ENCODE peak calls at places on chromosome 11, in nine cellular contexts. One of them, this sample, is unnamed.

GRCh38 chr11:34052608-34053160 is 1.2 kb downstream of the CAPRIN1 start:
- DNase-seq in PC-3: no peak
- DNase-seq in hepatocyte: peak
- DNase-seq in cardiac muscle cell: peak
- DNase-seq in H1: no peak
- DNase-seq in ovary: no peak
- DNase-seq in lower lobe of right lung: peak
- DNase-seq in transverse colon: peak
- DNase-seq in uterus: peak
- DNase-seq in this sample: no peak

GRCh38 chr11:12871788-12872321 is 137.3 kb upstream of the RASSF10 start:
- DNase-seq in PC-3: peak
- DNase-seq in hepatocyte: no peak
- DNase-seq in cardiac muscle cell: no peak
- DNase-seq in H1: no peak
- DNase-seq in ovary: no peak
- DNase-seq in lower lobe of right lung: no peak
- DNase-seq in transverse colon: no peak
- DNase-seq in uterus: peak
- DNase-seq in this sample: no peak

GRCh38 chr11:116144387-116144958 is 628.3 kb downstream of the BUD13 start:
- DNase-seq in PC-3: no peak
- DNase-seq in hepatocyte: no peak
- DNase-seq in cardiac muscle cell: no peak
- DNase-seq in H1: no peak
- DNase-seq in ovary: no peak
- DNase-seq in lower lobe of right lung: no peak
- DNase-seq in transverse colon: no peak
- DNase-seq in uterus: no peak
- DNase-seq in this sample: no peak

GRCh38 chr11:35145249-35145648 is 6.3 kb downstream of the CD44 start:
- DNase-seq in PC-3: peak
- DNase-seq in hepatocyte: no peak
- DNase-seq in cardiac muscle cell: no peak
- DNase-seq in H1: no peak
- DNase-seq in ovary: no peak
- DNase-seq in lower lobe of right lung: no peak
- DNase-seq in transverse colon: peak
- DNase-seq in uterus: no peak
- DNase-seq in this sample: no peak

GRCh38 chr11:26335903-26336302 is 4.0 kb downstream of the ANO3 start:
- DNase-seq in PC-3: no peak
- DNase-seq in hepatocyte: no peak
- DNase-seq in cardiac muscle cell: no peak
- DNase-seq in H1: no peak
- DNase-seq in ovary: no peak
- DNase-seq in lower lobe of right lung: no peak
- DNase-seq in transverse colon: no peak
- DNase-seq in uterus: no peak
- DNase-seq in this sample: no peak

GRCh38 chr11:2521081-2521480 is 76.3 kb downstream of the KCNQ1 start:
- DNase-seq in PC-3: no peak
- DNase-seq in hepatocyte: no peak
- DNase-seq in cardiac muscle cell: no peak
- DNase-seq in H1: no peak
- DNase-seq in ovary: no peak
- DNase-seq in lower lobe of right lung: peak
- DNase-seq in transverse colon: no peak
- DNase-seq in uterus: peak
- DNase-seq in this sample: no peak

GRCh38 chr11:67136156-67136555 is 17.1 kb downstream of the KDM2A start:
- DNase-seq in PC-3: no peak
- DNase-seq in hepatocyte: no peak
- DNase-seq in cardiac muscle cell: no peak
- DNase-seq in H1: no peak
- DNase-seq in ovary: no peak
- DNase-seq in lower lobe of right lung: no peak
- DNase-seq in transverse colon: no peak
- DNase-seq in uterus: no peak
- DNase-seq in this sample: no peak

GRCh38 chr11:67458266-67458665 is 3.1 kb downstream of the CABP4 start:
- DNase-seq in PC-3: no peak
- DNase-seq in hepatocyte: no peak
- DNase-seq in cardiac muscle cell: no peak
- DNase-seq in H1: no peak
- DNase-seq in ovary: peak
- DNase-seq in lower lobe of right lung: no peak
- DNase-seq in transverse colon: no peak
- DNase-seq in uterus: no peak
- DNase-seq in this sample: no peak

GRCh38 chr11:9060700-9061111 is 30.7 kb downstream of the SCUBE2 start:
- DNase-seq in PC-3: peak
- DNase-seq in hepatocyte: no peak
- DNase-seq in cardiac muscle cell: peak
- DNase-seq in H1: no peak
- DNase-seq in ovary: no peak
- DNase-seq in lower lobe of right lung: no peak
- DNase-seq in transverse colon: no peak
- DNase-seq in uterus: no peak
- DNase-seq in this sample: no peak

GRCh38 chr11:113828186-113828585 is 47.2 kb downstream of the USP28 start:
- DNase-seq in PC-3: no peak
- DNase-seq in hepatocyte: no peak
- DNase-seq in cardiac muscle cell: no peak
- DNase-seq in H1: no peak
- DNase-seq in ovary: no peak
- DNase-seq in lower lobe of right lung: no peak
- DNase-seq in transverse colon: no peak
- DNase-seq in uterus: no peak
- DNase-seq in this sample: no peak

GRCh38 chr11:4551346-4551979 is 6.5 kb downstream of the OR52M1 start:
- DNase-seq in PC-3: peak
- DNase-seq in hepatocyte: no peak
- DNase-seq in cardiac muscle cell: no peak
- DNase-seq in H1: no peak
- DNase-seq in ovary: no peak
- DNase-seq in lower lobe of right lung: no peak
- DNase-seq in transverse colon: no peak
- DNase-seq in uterus: no peak
- DNase-seq in this sample: no peak

GRCh38 chr11:67120881-67121710 is 2.0 kb downstream of the KDM2A start:
- DNase-seq in PC-3: peak
- DNase-seq in hepatocyte: peak
- DNase-seq in cardiac muscle cell: peak
- DNase-seq in H1: no peak
- DNase-seq in ovary: no peak
- DNase-seq in lower lobe of right lung: no peak
- DNase-seq in transverse colon: peak
- DNase-seq in uterus: no peak
- DNase-seq in this sample: no peak

GRCh38 chr11:288328-289144 is at the start of gene PGGHG:
- DNase-seq in PC-3: peak
- DNase-seq in hepatocyte: peak
- DNase-seq in cardiac muscle cell: peak
- DNase-seq in H1: no peak
- DNase-seq in ovary: peak
- DNase-seq in lower lobe of right lung: peak
- DNase-seq in transverse colon: peak
- DNase-seq in uterus: peak
- DNase-seq in this sample: peak

GRCh38 chr11:66333220-66333877 is 2.9 kb downstream of the RIN1 start:
- DNase-seq in PC-3: no peak
- DNase-seq in hepatocyte: no peak
- DNase-seq in cardiac muscle cell: no peak
- DNase-seq in H1: no peak
- DNase-seq in ovary: no peak
- DNase-seq in lower lobe of right lung: peak
- DNase-seq in transverse colon: no peak
- DNase-seq in uterus: no peak
- DNase-seq in this sample: peak

GRCh38 chr11:95794086-95794485 is 3.8 kb downstream of the CEP57 start:
- DNase-seq in PC-3: peak
- DNase-seq in hepatocyte: no peak
- DNase-seq in cardiac muscle cell: no peak
- DNase-seq in H1: no peak
- DNase-seq in ovary: no peak
- DNase-seq in lower lobe of right lung: no peak
- DNase-seq in transverse colon: no peak
- DNase-seq in uterus: no peak
- DNase-seq in this sample: no peak

GRCh38 chr11:82676483-82677094 is 57.1 kb downstream of the FAM181B start:
- DNase-seq in PC-3: peak
- DNase-seq in hepatocyte: no peak
- DNase-seq in cardiac muscle cell: no peak
- DNase-seq in H1: no peak
- DNase-seq in ovary: no peak
- DNase-seq in lower lobe of right lung: no peak
- DNase-seq in transverse colon: no peak
- DNase-seq in uterus: no peak
- DNase-seq in this sample: no peak

GRCh38 chr11:66071326-66071870 is 1.3 kb downstream of the PACS1 start:
- DNase-seq in PC-3: no peak
- DNase-seq in hepatocyte: no peak
- DNase-seq in cardiac muscle cell: no peak
- DNase-seq in H1: no peak
- DNase-seq in ovary: peak
- DNase-seq in lower lobe of right lung: no peak
- DNase-seq in transverse colon: no peak
- DNase-seq in uterus: no peak
- DNase-seq in this sample: no peak

GRCh38 chr11:43582837-43583462 is 97.6 kb upstream of the HSD17B12 start:
- DNase-seq in PC-3: no peak
- DNase-seq in hepatocyte: no peak
- DNase-seq in cardiac muscle cell: peak
- DNase-seq in H1: no peak
- DNase-seq in ovary: no peak
- DNase-seq in lower lobe of right lung: no peak
- DNase-seq in transverse colon: no peak
- DNase-seq in uterus: no peak
- DNase-seq in this sample: no peak

GRCh38 chr11:33089776-33090175 is 50.4 kb downstream of the TCP11L1 start:
- DNase-seq in PC-3: peak
- DNase-seq in hepatocyte: no peak
- DNase-seq in cardiac muscle cell: no peak
- DNase-seq in H1: no peak
- DNase-seq in ovary: no peak
- DNase-seq in lower lobe of right lung: no peak
- DNase-seq in transverse colon: no peak
- DNase-seq in uterus: no peak
- DNase-seq in this sample: no peak

GRCh38 chr11:106249857-106250256 is 172.4 kb downstream of the AASDHPPT start:
- DNase-seq in PC-3: no peak
- DNase-seq in hepatocyte: peak
- DNase-seq in cardiac muscle cell: no peak
- DNase-seq in H1: no peak
- DNase-seq in ovary: no peak
- DNase-seq in lower lobe of right lung: no peak
- DNase-seq in transverse colon: no peak
- DNase-seq in uterus: no peak
- DNase-seq in this sample: no peak

GRCh38 chr11:95790933-95791247 is 592 bp downstream of the CEP57 start:
- DNase-seq in PC-3: peak
- DNase-seq in hepatocyte: peak
- DNase-seq in cardiac muscle cell: peak
- DNase-seq in H1: no peak
- DNase-seq in ovary: peak
- DNase-seq in lower lobe of right lung: peak
- DNase-seq in transverse colon: peak
- DNase-seq in uterus: peak
- DNase-seq in this sample: peak

GRCh38 chr11:126423743-126424142 is 68.3 kb downstream of the ST3GAL4 start:
- DNase-seq in PC-3: no peak
- DNase-seq in hepatocyte: no peak
- DNase-seq in cardiac muscle cell: no peak
- DNase-seq in H1: no peak
- DNase-seq in ovary: peak
- DNase-seq in lower lobe of right lung: peak
- DNase-seq in transverse colon: no peak
- DNase-seq in uterus: no peak
- DNase-seq in this sample: no peak

DNA sequence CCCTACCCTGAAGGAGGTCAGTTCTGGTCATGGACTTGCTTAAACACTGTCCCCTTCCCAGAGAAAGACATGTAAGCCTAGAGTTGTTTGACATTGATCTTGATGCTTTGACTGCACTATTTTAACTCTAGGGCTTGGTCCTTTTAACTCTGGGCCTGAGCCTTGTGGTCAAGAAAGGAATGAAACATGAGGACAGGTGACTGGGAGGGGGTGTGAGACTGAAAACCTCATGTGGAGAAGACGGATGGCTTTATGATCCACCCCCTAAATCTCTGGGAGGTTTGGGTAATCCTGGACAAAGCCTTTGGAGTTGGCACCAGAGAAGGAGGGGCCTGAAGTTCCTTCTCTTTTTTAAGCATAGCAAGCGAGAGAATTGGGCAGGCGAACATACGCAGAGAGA is 17.5 kb downstream of the CHRDL2 start:
- DNase-seq in PC-3: no peak
- DNase-seq in hepatocyte: no peak
- DNase-seq in cardiac muscle cell: no peak
- DNase-seq in H1: no peak
- DNase-seq in ovary: no peak
- DNase-seq in lower lobe of right lung: no peak
- DNase-seq in transverse colon: no peak
- DNase-seq in uterus: no peak
- DNase-seq in this sample: no peak
- H3K27ac ChIP-seq in PC-3: no peak
- H3K27ac ChIP-seq in hepatocyte: no peak
- H3K27ac ChIP-seq in cardiac muscle cell: no peak
- H3K27ac ChIP-seq in H1: no peak
- H3K27ac ChIP-seq in ovary: no peak
- H3K27ac ChIP-seq in lower lobe of right lung: no peak
- H3K27ac ChIP-seq in transverse colon: no peak
- H3K27ac ChIP-seq in uterus: no peak
- H3K27ac ChIP-seq in this sample: no peak

GRCh38 chr11:64225608-64226506 is at the start of the genes NUDT22 and TRPT1:
- DNase-seq in PC-3: peak
- DNase-seq in hepatocyte: peak
- DNase-seq in cardiac muscle cell: peak
- DNase-seq in H1: no peak
- DNase-seq in ovary: peak
- DNase-seq in lower lobe of right lung: peak
- DNase-seq in transverse colon: peak
- DNase-seq in uterus: peak
- DNase-seq in this sample: peak
- TF ChIP-seq CTCF in PC-3: peak
- TF ChIP-seq CTCF in hepatocyte: peak
- TF ChIP-seq CTCF in cardiac muscle cell: peak
- TF ChIP-seq CTCF in H1: peak
- TF ChIP-seq CTCF in ovary: no peak
- TF ChIP-seq CTCF in lower lobe of right lung: no peak
- TF ChIP-seq CTCF in transverse colon: peak
- TF ChIP-seq CTCF in uterus: peak
- TF ChIP-seq CTCF in this sample: no peak

GRCh38 chr11:119476666-119477331 is 53.8 kb upstream of the THY1 start:
- DNase-seq in PC-3: no peak
- DNase-seq in hepatocyte: no peak
- DNase-seq in cardiac muscle cell: no peak
- DNase-seq in H1: no peak
- DNase-seq in ovary: no peak
- DNase-seq in lower lobe of right lung: no peak
- DNase-seq in transverse colon: no peak
- DNase-seq in uterus: no peak
- DNase-seq in this sample: peak
- H3K4me3 ChIP-seq in PC-3: no peak
- H3K4me3 ChIP-seq in hepatocyte: no peak
- H3K4me3 ChIP-seq in cardiac muscle cell: no peak
- H3K4me3 ChIP-seq in H1: no peak
- H3K4me3 ChIP-seq in ovary: no peak
- H3K4me3 ChIP-seq in lower lobe of right lung: no peak
- H3K4me3 ChIP-seq in transverse colon: no peak
- H3K4me3 ChIP-seq in uterus: no peak
- H3K4me3 ChIP-seq in this sample: no peak

GRCh38 chr11:72220696-72221363 is 3.7 kb upstream of the INPPL1 start:
- DNase-seq in PC-3: no peak
- DNase-seq in hepatocyte: no peak
- DNase-seq in cardiac muscle cell: no peak
- DNase-seq in H1: no peak
- DNase-seq in ovary: no peak
- DNase-seq in lower lobe of right lung: no peak
- DNase-seq in transverse colon: no peak
- DNase-seq in uterus: no peak
- DNase-seq in this sample: peak
- H3K27ac ChIP-seq in PC-3: no peak
- H3K27ac ChIP-seq in hepatocyte: no peak
- H3K27ac ChIP-seq in cardiac muscle cell: peak
- H3K27ac ChIP-seq in H1: no peak
- H3K27ac ChIP-seq in ovary: no peak
- H3K27ac ChIP-seq in lower lobe of right lung: no peak
- H3K27ac ChIP-seq in transverse colon: no peak
- H3K27ac ChIP-seq in uterus: no peak
- H3K27ac ChIP-seq in this sample: no peak

This sample was measured in coronary artery.